ENCODE peak calls at places on chromosome 11, in eight cellular contexts. One of them, this sample, is unnamed.

GRCh38 chr11:125123947-125124633 is 12.7 kb upstream of the TMEM218 start:
- DNase-seq in iris pigment epithelial cell: peak; percentile 70
- DNase-seq in C1 segment of cervical spinal cord: no peak
- DNase-seq in suprapubic skin: no peak
- DNase-seq in endothelial cell: peak; percentile 33
- DNase-seq in stimulated activated CD4-positive, alpha-beta T cell treated with anti-CD3 and anti-CD28 coated beads, TNF-alpha, amount 100 ng/mL, for 4 hours: no peak
- DNase-seq in fibroblast of the conjunctiva: peak; percentile 49
- DNase-seq in NCI-H69: peak; percentile 70
- DNase-seq in this sample: no peak

GRCh38 chr11:66015936-66016792 is 4.4 kb downstream of the CST6 start:
- DNase-seq in iris pigment epithelial cell: no peak
- DNase-seq in C1 segment of cervical spinal cord: no peak
- DNase-seq in suprapubic skin: no peak
- DNase-seq in endothelial cell: no peak
- DNase-seq in stimulated activated CD4-positive, alpha-beta T cell treated with anti-CD3 and anti-CD28 coated beads, TNF-alpha, amount 100 ng/mL, for 4 hours: no peak
- DNase-seq in fibroblast of the conjunctiva: no peak
- DNase-seq in NCI-H69: no peak
- DNase-seq in this sample: no peak

GRCh38 chr11:65417221-65417701 is 5.3 kb upstream of the NEAT1 start:
- DNase-seq in iris pigment epithelial cell: peak; percentile 20
- DNase-seq in C1 segment of cervical spinal cord: no peak
- DNase-seq in suprapubic skin: peak; percentile 84
- DNase-seq in endothelial cell: no peak
- DNase-seq in stimulated activated CD4-positive, alpha-beta T cell treated with anti-CD3 and anti-CD28 coated beads, TNF-alpha, amount 100 ng/mL, for 4 hours: no peak
- DNase-seq in fibroblast of the conjunctiva: no peak
- DNase-seq in NCI-H69: peak; percentile 82
- DNase-seq in this sample: no peak

GRCh38 chr11:65053826-65054503 is 4.4 kb downstream of the NAALADL1 start:
- DNase-seq in iris pigment epithelial cell: no peak
- DNase-seq in C1 segment of cervical spinal cord: no peak
- DNase-seq in suprapubic skin: no peak
- DNase-seq in endothelial cell: no peak
- DNase-seq in stimulated activated CD4-positive, alpha-beta T cell treated with anti-CD3 and anti-CD28 coated beads, TNF-alpha, amount 100 ng/mL, for 4 hours: no peak
- DNase-seq in fibroblast of the conjunctiva: no peak
- DNase-seq in NCI-H69: no peak
- DNase-seq in this sample: no peak

GRCh38 chr11:34356576-34356917 is 1.3 kb downstream of the ABTB2 start:
- DNase-seq in iris pigment epithelial cell: peak; percentile 78
- DNase-seq in C1 segment of cervical spinal cord: no peak
- DNase-seq in suprapubic skin: peak; percentile 70
- DNase-seq in endothelial cell: peak; percentile 33
- DNase-seq in stimulated activated CD4-positive, alpha-beta T cell treated with anti-CD3 and anti-CD28 coated beads, TNF-alpha, amount 100 ng/mL, for 4 hours: no peak
- DNase-seq in fibroblast of the conjunctiva: no peak
- DNase-seq in NCI-H69: peak; percentile 74
- DNase-seq in this sample: no peak

GRCh38 chr11:122584670-122585069 is 70.9 kb upstream of the UBASH3B start:
- DNase-seq in iris pigment epithelial cell: no peak
- DNase-seq in C1 segment of cervical spinal cord: no peak
- DNase-seq in suprapubic skin: no peak
- DNase-seq in endothelial cell: no peak
- DNase-seq in stimulated activated CD4-positive, alpha-beta T cell treated with anti-CD3 and anti-CD28 coated beads, TNF-alpha, amount 100 ng/mL, for 4 hours: no peak
- DNase-seq in fibroblast of the conjunctiva: no peak
- DNase-seq in NCI-H69: no peak
- DNase-seq in this sample: no peak

GRCh38 chr11:83655996-83656395 is 369.8 kb upstream of the CCDC90B start:
- DNase-seq in iris pigment epithelial cell: no peak
- DNase-seq in C1 segment of cervical spinal cord: no peak
- DNase-seq in suprapubic skin: no peak
- DNase-seq in endothelial cell: no peak
- DNase-seq in stimulated activated CD4-positive, alpha-beta T cell treated with anti-CD3 and anti-CD28 coated beads, TNF-alpha, amount 100 ng/mL, for 4 hours: no peak
- DNase-seq in fibroblast of the conjunctiva: no peak
- DNase-seq in NCI-H69: peak; percentile 86
- DNase-seq in this sample: no peak

GRCh38 chr11:73939096-73939495 is 11.7 kb upstream of the DNAJB13 start:
- DNase-seq in iris pigment epithelial cell: peak; percentile 14
- DNase-seq in C1 segment of cervical spinal cord: no peak
- DNase-seq in suprapubic skin: no peak
- DNase-seq in endothelial cell: no peak
- DNase-seq in stimulated activated CD4-positive, alpha-beta T cell treated with anti-CD3 and anti-CD28 coated beads, TNF-alpha, amount 100 ng/mL, for 4 hours: no peak
- DNase-seq in fibroblast of the conjunctiva: no peak
- DNase-seq in NCI-H69: no peak
- DNase-seq in this sample: no peak

GRCh38 chr11:45165806-45166603 is 19.6 kb downstream of the PRDM11 start:
- DNase-seq in iris pigment epithelial cell: no peak
- DNase-seq in C1 segment of cervical spinal cord: no peak
- DNase-seq in suprapubic skin: no peak
- DNase-seq in endothelial cell: no peak
- DNase-seq in stimulated activated CD4-positive, alpha-beta T cell treated with anti-CD3 and anti-CD28 coated beads, TNF-alpha, amount 100 ng/mL, for 4 hours: no peak
- DNase-seq in fibroblast of the conjunctiva: no peak
- DNase-seq in NCI-H69: no peak
- DNase-seq in this sample: no peak

GRCh38 chr11:124745835-124746620 is 6.0 kb downstream of the VSIG2 start:
- DNase-seq in iris pigment epithelial cell: no peak
- DNase-seq in C1 segment of cervical spinal cord: no peak
- DNase-seq in suprapubic skin: no peak
- DNase-seq in endothelial cell: no peak
- DNase-seq in stimulated activated CD4-positive, alpha-beta T cell treated with anti-CD3 and anti-CD28 coated beads, TNF-alpha, amount 100 ng/mL, for 4 hours: peak; percentile 23
- DNase-seq in fibroblast of the conjunctiva: no peak
- DNase-seq in NCI-H69: peak; percentile 56
- DNase-seq in this sample: no peak

GRCh38 chr11:32050256-32050655 is 40.6 kb upstream of the RCN1 start:
- DNase-seq in iris pigment epithelial cell: no peak
- DNase-seq in C1 segment of cervical spinal cord: no peak
- DNase-seq in suprapubic skin: no peak
- DNase-seq in endothelial cell: no peak
- DNase-seq in stimulated activated CD4-positive, alpha-beta T cell treated with anti-CD3 and anti-CD28 coated beads, TNF-alpha, amount 100 ng/mL, for 4 hours: no peak
- DNase-seq in fibroblast of the conjunctiva: no peak
- DNase-seq in NCI-H69: peak; percentile 24
- DNase-seq in this sample: no peak

GRCh38 chr11:118912742-118913410 is 12.8 kb downstream of the BCL9L start:
- DNase-seq in iris pigment epithelial cell: no peak
- DNase-seq in C1 segment of cervical spinal cord: no peak
- DNase-seq in suprapubic skin: no peak
- DNase-seq in endothelial cell: no peak
- DNase-seq in stimulated activated CD4-positive, alpha-beta T cell treated with anti-CD3 and anti-CD28 coated beads, TNF-alpha, amount 100 ng/mL, for 4 hours: no peak
- DNase-seq in fibroblast of the conjunctiva: no peak
- DNase-seq in NCI-H69: peak; percentile 41
- DNase-seq in this sample: no peak

GRCh38 chr11:119928047-119928446 is 199.0 kb upstream of the NECTIN1 start:
- DNase-seq in iris pigment epithelial cell: peak; percentile 2
- DNase-seq in C1 segment of cervical spinal cord: no peak
- DNase-seq in suprapubic skin: no peak
- DNase-seq in endothelial cell: no peak
- DNase-seq in stimulated activated CD4-positive, alpha-beta T cell treated with anti-CD3 and anti-CD28 coated beads, TNF-alpha, amount 100 ng/mL, for 4 hours: no peak
- DNase-seq in fibroblast of the conjunctiva: no peak
- DNase-seq in NCI-H69: no peak
- DNase-seq in this sample: no peak

GRCh38 chr11:44005076-44005800 is 42.5 kb upstream of the ACCSL start:
- DNase-seq in iris pigment epithelial cell: no peak
- DNase-seq in C1 segment of cervical spinal cord: no peak
- DNase-seq in suprapubic skin: no peak
- DNase-seq in endothelial cell: no peak
- DNase-seq in stimulated activated CD4-positive, alpha-beta T cell treated with anti-CD3 and anti-CD28 coated beads, TNF-alpha, amount 100 ng/mL, for 4 hours: no peak
- DNase-seq in fibroblast of the conjunctiva: no peak
- DNase-seq in NCI-H69: peak; percentile 93
- DNase-seq in this sample: no peak

GRCh38 chr11:105635466-105635865 is 25.6 kb downstream of the GRIA4 start:
- DNase-seq in iris pigment epithelial cell: no peak
- DNase-seq in C1 segment of cervical spinal cord: no peak
- DNase-seq in suprapubic skin: no peak
- DNase-seq in endothelial cell: no peak
- DNase-seq in stimulated activated CD4-positive, alpha-beta T cell treated with anti-CD3 and anti-CD28 coated beads, TNF-alpha, amount 100 ng/mL, for 4 hours: no peak
- DNase-seq in fibroblast of the conjunctiva: no peak
- DNase-seq in NCI-H69: no peak
- DNase-seq in this sample: no peak

GRCh38 chr11:6269994-6270393 is 10.4 kb downstream of the CCKBR start:
- DNase-seq in iris pigment epithelial cell: no peak
- DNase-seq in C1 segment of cervical spinal cord: no peak
- DNase-seq in suprapubic skin: no peak
- DNase-seq in endothelial cell: no peak
- DNase-seq in stimulated activated CD4-positive, alpha-beta T cell treated with anti-CD3 and anti-CD28 coated beads, TNF-alpha, amount 100 ng/mL, for 4 hours: no peak
- DNase-seq in fibroblast of the conjunctiva: no peak
- DNase-seq in NCI-H69: no peak
- DNase-seq in this sample: no peak

GRCh38 chr11:67312187-67313021 is 9.1 kb downstream of the SSH3 start:
- DNase-seq in iris pigment epithelial cell: no peak
- DNase-seq in C1 segment of cervical spinal cord: no peak
- DNase-seq in suprapubic skin: peak; percentile 85
- DNase-seq in endothelial cell: no peak
- DNase-seq in stimulated activated CD4-positive, alpha-beta T cell treated with anti-CD3 and anti-CD28 coated beads, TNF-alpha, amount 100 ng/mL, for 4 hours: no peak
- DNase-seq in fibroblast of the conjunctiva: no peak
- DNase-seq in NCI-H69: no peak
- DNase-seq in this sample: no peak

GRCh38 chr11:108538022-108538424 is 39.8 kb upstream of the POGLUT3 start:
- DNase-seq in iris pigment epithelial cell: no peak
- DNase-seq in C1 segment of cervical spinal cord: no peak
- DNase-seq in suprapubic skin: no peak
- DNase-seq in endothelial cell: no peak
- DNase-seq in stimulated activated CD4-positive, alpha-beta T cell treated with anti-CD3 and anti-CD28 coated beads, TNF-alpha, amount 100 ng/mL, for 4 hours: no peak
- DNase-seq in fibroblast of the conjunctiva: no peak
- DNase-seq in NCI-H69: peak; percentile 40
- DNase-seq in this sample: no peak

GRCh38 chr11:113818426-113818825 is 38.8 kb downstream of the CLDN25 start:
- DNase-seq in iris pigment epithelial cell: peak; percentile 12
- DNase-seq in C1 segment of cervical spinal cord: no peak
- DNase-seq in suprapubic skin: no peak
- DNase-seq in endothelial cell: no peak
- DNase-seq in stimulated activated CD4-positive, alpha-beta T cell treated with anti-CD3 and anti-CD28 coated beads, TNF-alpha, amount 100 ng/mL, for 4 hours: no peak
- DNase-seq in fibroblast of the conjunctiva: no peak
- DNase-seq in NCI-H69: no peak
- DNase-seq in this sample: no peak

GRCh38 chr11:62129610-62130497 is 6.0 kb downstream of the INCENP start:
- DNase-seq in iris pigment epithelial cell: no peak
- DNase-seq in C1 segment of cervical spinal cord: no peak
- DNase-seq in suprapubic skin: peak; percentile 43
- DNase-seq in endothelial cell: no peak
- DNase-seq in stimulated activated CD4-positive, alpha-beta T cell treated with anti-CD3 and anti-CD28 coated beads, TNF-alpha, amount 100 ng/mL, for 4 hours: no peak
- DNase-seq in fibroblast of the conjunctiva: no peak
- DNase-seq in NCI-H69: no peak
- DNase-seq in this sample: no peak

GRCh38 chr11:65808744-65809341 is 22.0 kb downstream of the OVOL1 start:
- DNase-seq in iris pigment epithelial cell: no peak
- DNase-seq in C1 segment of cervical spinal cord: no peak
- DNase-seq in suprapubic skin: no peak
- DNase-seq in endothelial cell: no peak
- DNase-seq in stimulated activated CD4-positive, alpha-beta T cell treated with anti-CD3 and anti-CD28 coated beads, TNF-alpha, amount 100 ng/mL, for 4 hours: no peak
- DNase-seq in fibroblast of the conjunctiva: no peak
- DNase-seq in NCI-H69: no peak
- DNase-seq in this sample: no peak